ENCODE peak calls at places on chromosomes 11 and 22, in six cellular contexts. V is heart right ventricle; Z is retinal pigment epithelial cell; W is NCI-H1092; I is anterior cingulate cortex; F is CD8-positive, alpha-beta T cell. B is an unnamed sample.

GRCh38 chr11:123061403-123062157 is at the start of gene HSPA8:
- DNase-seq in W (peak), I (peak), F (peak), Z (no peak), V (peak), B (peak)

GRCh38 chr11:72972541-72973128 is 158.4 kb downstream of the ATG16L2 start:
- DNase-seq in Z (peak), F (no peak), I (no peak), W (no peak), V (no peak), B (peak)

GRCh38 chr11:123478352-123478986 is 48.4 kb downstream of the GRAMD1B start:
- DNase-seq in I (no peak), Z (peak), W (peak), V (peak), F (no peak), B (peak)

GRCh38 chr11:122220321-122220720 is 104.3 kb upstream of the BLID start:
- DNase-seq in V (no peak), F (no peak), W (no peak), I (no peak), Z (no peak), B (no peak)

GRCh38 chr11:131195801-131196517 is 174.5 kb upstream of the NTM start:
- DNase-seq in Z (peak), I (peak), V (peak), W (peak), F (no peak), B (peak)

GRCh38 chr11:67272327-67273259 is 6.3 kb downstream of the GRK2 start:
- DNase-seq in W (no peak), F (no peak), I (no peak), Z (no peak), V (no peak), B (no peak)

GRCh38 chr22:49678842-49679170 is 148.9 kb downstream of the BRD1 start:
- DNase-seq in V (no peak), I (no peak), Z (no peak), F (no peak), W (no peak), B (no peak)

GRCh38 chr22:47030881-47031627 is 268.6 kb downstream of the TBC1D22A start:
- DNase-seq in F (no peak), Z (no peak), V (no peak), W (no peak), I (no peak), B (no peak)

GRCh38 chr11:22338465-22338810 is 257 bp downstream of the SLC17A6 start:
- DNase-seq in W (no peak), Z (no peak), V (no peak), F (no peak), I (no peak), B (no peak)

GRCh38 chr11:104892723-104893511 is 5.3 kb downstream of the CASP12 start:
- DNase-seq in I (no peak), Z (no peak), V (no peak), F (no peak), W (no peak), B (no peak)

GRCh38 chr11:72959998-72960731 is 146.0 kb downstream of the ATG16L2 start:
- DNase-seq in V (no peak), Z (no peak), W (no peak), F (no peak), I (no peak), B (no peak)

GRCh38 chr11:122663764-122664163 is 8.2 kb downstream of the UBASH3B start:
- DNase-seq in W (peak), F (no peak), I (no peak), Z (no peak), V (no peak), B (no peak)

GRCh38 chr11:112886707-112887370 is 74.4 kb upstream of the NCAM1 start:
- DNase-seq in V (no peak), Z (no peak), I (no peak), W (no peak), F (no peak), B (no peak)

GRCh38 chr11:103582351-103582909 is 454.0 kb upstream of the DDI1 start:
- DNase-seq in V (no peak), I (no peak), W (no peak), F (no peak), Z (no peak), B (no peak)

GRCh38 chr11:17691550-17691949 is 27.8 kb upstream of the MYOD1 start:
- DNase-seq in F (no peak), W (no peak), Z (no peak), V (no peak), I (no peak), B (no peak)

GRCh38 chr11:20132667-20133039 is 27.6 kb downstream of the DBX1 start:
- DNase-seq in F (no peak), Z (no peak), V (no peak), I (no peak), W (no peak), B (no peak)

B was measured in AG08396.